ENCODE peak calls at places on chromosomes 13 and 19, in eight cellular contexts. D is CD4-positive, alpha-beta T cell; N is stomach; G is upper lobe of left lung; X is lower leg skin; Y is OCI-LY7; K is astrocyte; Q is endothelial cell. E is an unnamed sample.
A peak's percentile ranks its signal among the peaks of the same experiment; 100 is the strongest.

GRCh38 chr19:7349231-7349591 is 474 bp downstream of the ARHGEF18 start:
- DNase-seq in D (no peak), N (no peak), G (no peak), X (no peak), Y (no peak), K (no peak), Q (no peak), E (no peak)

GRCh38 chr19:14611051-14611450 is 28.2 kb downstream of the CLEC17A start:
- DNase-seq in D (no peak), N (no peak), G (no peak), X (no peak), Y (no peak), K (no peak), Q (no peak), E (no peak)

GRCh38 chr13:100550433-100550832 is 38.2 kb downstream of the GGACT start:
- DNase-seq in D (no peak), N (no peak), G (no peak), X (no peak), Y (no peak), K (peak; percentile 72), Q (no peak), E (no peak)

GRCh38 chr19:49486710-49487276 is 615 bp upstream of the RPL13A start:
- DNase-seq in D (no peak), N (no peak), G (no peak), X (no peak), Y (no peak), K (no peak), Q (no peak), E (no peak)

GRCh38 chr19:49859838-49860715 is 7.3 kb downstream of the PNKP start:
- DNase-seq in D (no peak), N (no peak), G (peak; percentile 71), X (no peak), Y (no peak), K (no peak), Q (no peak), E (no peak)

GRCh38 chr13:39612023-39612637 is 9.1 kb upstream of the LHFPL6 start:
- DNase-seq in D (peak; percentile 27), N (peak; percentile 71), G (no peak), X (peak; percentile 85), Y (peak; percentile 83), K (peak; percentile 58), Q (peak; percentile 71), E (peak; percentile 46)

GRCh38 chr13:23621316-23621645 is 51.1 kb downstream of the TNFRSF19 start:
- DNase-seq in D (no peak), N (no peak), G (no peak), X (no peak), Y (no peak), K (peak; percentile 96), Q (no peak), E (no peak)

GRCh38 chr19:39405930-39406655 is 554 bp upstream of the ZFP36 start:
- DNase-seq in D (peak; percentile 92), N (no peak), G (no peak), X (no peak), Y (peak; percentile 84), K (no peak), Q (no peak), E (no peak)

GRCh38 chr19:611506-611869 is 21.8 kb downstream of the HCN2 start:
- DNase-seq in D (peak; percentile 26), N (no peak), G (no peak), X (no peak), Y (no peak), K (peak; percentile 99), Q (no peak), E (no peak)

GRCh38 chr13:50701469-50701868 is 142.0 kb downstream of the DLEU7 start:
- DNase-seq in D (no peak), N (no peak), G (no peak), X (no peak), Y (no peak), K (no peak), Q (no peak), E (no peak)

GRCh38 chr13:99293178-99293577 is 14.0 kb downstream of the GPR183 start:
- DNase-seq in D (no peak), N (no peak), G (no peak), X (no peak), Y (no peak), K (no peak), Q (no peak), E (no peak)

GRCh38 chr13:40665061-40665753 is 1.2 kb downstream of the FOXO1 start:
- DNase-seq in D (peak; percentile 19), N (peak; percentile 40), G (peak; percentile 91), X (no peak), Y (peak; percentile 68), K (peak; percentile 22), Q (peak; percentile 28), E (peak; percentile 40)

GRCh38 chr13:42116225-42116624 is 67.8 kb downstream of the DGKH start:
- DNase-seq in D (no peak), N (no peak), G (no peak), X (no peak), Y (no peak), K (no peak), Q (no peak), E (no peak)

GRCh38 chr19:45607071-45608029 is 5.3 kb upstream of the GPR4 start:
- DNase-seq in D (peak; percentile 11), N (peak; percentile 80), G (no peak), X (peak; percentile 51), Y (peak; percentile 28), K (peak; percentile 23), Q (peak; percentile 85), E (peak; percentile 56)

GRCh38 chr13:31134055-31134711 is 27.5 kb downstream of the HSPH1 start:
- DNase-seq in D (no peak), N (no peak), G (no peak), X (no peak), Y (no peak), K (no peak), Q (no peak), E (no peak)

GRCh38 chr13:44523176-44524017 is 52.7 kb downstream of the TSC22D1 start:
- DNase-seq in D (no peak), N (no peak), G (no peak), X (no peak), Y (no peak), K (peak; percentile 88), Q (no peak), E (peak; percentile 32)

GRCh38 chr19:22622901-22623840 is 11.0 kb upstream of the ZNF492 start:
- DNase-seq in D (no peak), N (no peak), G (peak; percentile 80), X (no peak), Y (no peak), K (no peak), Q (no peak), E (peak; percentile 5)

GRCh38 chr19:48292798-48293197 is 22.9 kb downstream of the ZNF114 start:
- DNase-seq in D (no peak), N (no peak), G (no peak), X (no peak), Y (no peak), K (peak; percentile 88), Q (no peak), E (no peak)

GRCh38 chr19:49056101-49056901 is 1.2 kb downstream of the CGB7 start:
- DNase-seq in D (peak; percentile 19), N (peak; percentile 60), G (peak; percentile 93), X (no peak), Y (peak; percentile 27), K (peak; percentile 35), Q (peak; percentile 64), E (peak; percentile 88)

DNA sequence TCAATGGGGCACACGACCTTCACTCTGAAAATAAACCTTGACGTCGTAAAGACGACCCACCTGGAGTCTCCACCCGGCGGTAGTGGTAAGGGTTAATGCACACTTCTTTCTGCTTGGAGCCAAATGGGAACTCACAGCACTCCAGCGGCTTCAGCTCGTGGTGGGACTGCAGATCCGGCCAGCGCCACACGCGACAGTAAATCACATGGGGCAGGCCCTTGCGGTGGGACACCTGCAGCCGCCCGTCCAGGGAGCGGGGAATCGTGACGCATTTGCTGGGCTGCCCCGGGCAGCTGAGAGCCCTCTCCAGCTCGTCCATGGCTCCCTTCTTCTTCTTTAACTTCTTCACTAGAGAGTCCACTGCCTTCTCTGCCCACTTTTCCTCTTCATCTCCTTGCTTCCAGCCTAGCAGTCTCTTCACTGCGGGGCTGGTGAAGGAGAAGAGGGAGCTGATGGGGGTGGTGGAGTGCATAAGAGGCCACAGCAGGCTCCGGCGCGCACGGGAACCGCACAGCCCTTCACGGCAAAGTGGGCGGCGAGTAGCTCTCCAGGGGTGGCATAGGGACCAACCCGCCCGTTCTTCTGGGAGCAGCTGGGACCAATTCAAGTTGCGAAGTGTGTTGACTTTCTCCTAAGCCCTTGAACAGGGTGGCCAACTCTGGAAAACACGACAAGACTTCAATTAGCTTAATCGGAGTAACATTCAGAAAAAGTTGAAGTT is 40.7 kb downstream of the SMAD9 start:
- DNase-seq in D (no peak), N (no peak), G (peak; percentile 74), X (no peak), Y (no peak), K (no peak), Q (no peak), E (no peak)
- TF ChIP-seq CTCF in D (no peak), N (no peak), G (no peak), X (no peak), Y (no peak), K (no peak), Q (no peak), E (no peak)

DNA sequence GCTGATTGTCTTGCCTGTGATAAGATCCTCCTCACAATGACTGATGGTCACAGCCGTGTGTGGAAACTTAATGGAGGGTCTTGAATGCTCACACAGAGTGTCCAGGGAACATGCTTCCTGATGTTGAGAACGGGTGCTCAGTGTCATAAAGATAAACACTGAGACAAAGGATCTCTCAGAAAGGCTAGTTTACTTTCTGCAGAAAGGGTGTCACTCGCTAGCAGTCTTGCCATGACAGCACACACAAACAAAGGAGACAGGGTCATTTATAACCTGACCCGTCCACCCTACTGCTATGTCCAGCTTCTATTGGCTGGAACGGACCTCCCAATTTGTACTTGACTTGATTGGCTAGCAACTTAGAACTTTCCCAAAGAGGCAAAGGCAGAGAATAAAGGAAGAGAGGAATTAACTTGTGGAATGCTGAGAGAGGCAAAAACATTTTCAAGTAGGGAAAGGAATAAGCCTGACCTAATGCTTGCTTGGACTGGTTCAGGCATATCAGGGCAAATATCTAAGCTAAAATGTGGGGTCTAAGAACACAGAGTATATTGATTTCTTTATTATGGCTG is 39.0 kb upstream of the PSG9 start:
- DNase-seq in D (no peak), N (no peak), G (no peak), X (no peak), Y (no peak), K (no peak), Q (no peak), E (no peak)
- TF ChIP-seq CTCF in D (no peak), N (no peak), G (no peak), X (no peak), Y (no peak), K (no peak), Q (no peak), E (no peak)

DNA sequence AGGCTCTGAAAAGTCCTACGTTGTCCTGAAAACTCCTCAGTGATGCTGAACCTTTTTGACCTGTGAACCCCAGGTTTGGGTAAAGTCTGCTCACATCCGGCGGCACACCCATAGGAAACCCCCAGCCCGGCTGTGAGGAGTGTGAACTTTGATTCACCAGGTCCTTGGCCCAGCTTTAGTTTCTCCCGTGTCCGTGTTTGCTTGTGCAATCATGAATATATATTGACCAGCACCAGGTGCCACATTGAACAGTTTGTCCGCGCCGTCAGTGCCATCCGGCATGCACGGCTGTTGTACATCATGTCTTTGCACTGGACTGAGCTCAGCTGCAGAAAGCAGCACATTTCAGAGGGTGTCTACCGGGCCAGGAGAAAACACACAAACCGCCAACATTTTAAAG is 45.3 kb downstream of the NFIC start:
- DNase-seq in D (no peak), N (peak; percentile 46), G (no peak), X (no peak), Y (no peak), K (no peak), Q (no peak), E (no peak)
- TF ChIP-seq CTCF in D (no peak), N (no peak), G (no peak), X (no peak), Y (no peak), K (no peak), Q (no peak), E (no peak)

GRCh38 chr19:12035220-12036172 is at the start of gene ZNF433:
- DNase-seq in D (peak; percentile 38), N (peak; percentile 99), G (peak; percentile 99), X (peak; percentile 96), Y (peak; percentile 77), K (peak; percentile 66), Q (peak; percentile 3), E (peak; percentile 94)
- TF ChIP-seq CTCF in D (no peak), N (no peak), G (no peak), X (no peak), Y (no peak), K (no peak), Q (no peak), E (no peak)

E was measured in GM13976.